ENCODE peak calls at places on chromosome 7, in ten cellular contexts. One of them, this sample, is unnamed.
A peak's percentile ranks its signal among the peaks of the same experiment; 100 is the strongest.

GRCh38 chr7:158771213-158771817 is 58.0 kb downstream of the ESYT2 start:
- DNase-seq in CD8-positive, alpha-beta T cell: no peak
- DNase-seq in nephron progenitor cell: no peak
- DNase-seq in right lobe of liver: no peak
- DNase-seq in HFFc6: no peak
- DNase-seq in glutamatergic neuron: no peak
- DNase-seq in adrenal gland: no peak
- DNase-seq in fibroblast of lung: no peak
- DNase-seq in astrocyte: no peak
- DNase-seq in fibroblast of the aortic adventitia: no peak
- DNase-seq in this sample: no peak

GRCh38 chr7:107206136-107206535 is 37.3 kb downstream of the HBP1 start:
- DNase-seq in right lobe of liver: no peak
- DNase-seq in nephron progenitor cell: no peak
- DNase-seq in HFFc6: no peak
- DNase-seq in glutamatergic neuron: no peak
- DNase-seq in astrocyte: no peak
- DNase-seq in adrenal gland: no peak
- DNase-seq in fibroblast of the aortic adventitia: no peak
- DNase-seq in fibroblast of lung: no peak
- DNase-seq in CD8-positive, alpha-beta T cell: no peak
- DNase-seq in this sample: no peak

GRCh38 chr7:3032256-3032655 is 11.4 kb downstream of the CARD11 start:
- DNase-seq in glutamatergic neuron: no peak
- DNase-seq in fibroblast of lung: no peak
- DNase-seq in adrenal gland: no peak
- DNase-seq in fibroblast of the aortic adventitia: no peak
- DNase-seq in CD8-positive, alpha-beta T cell: no peak
- DNase-seq in right lobe of liver: no peak
- DNase-seq in HFFc6: no peak
- DNase-seq in nephron progenitor cell: no peak
- DNase-seq in astrocyte: no peak
- DNase-seq in this sample: no peak

GRCh38 chr7:74043523-74043951 is 15.6 kb downstream of the ELN start:
- DNase-seq in CD8-positive, alpha-beta T cell: no peak
- DNase-seq in glutamatergic neuron: no peak
- DNase-seq in astrocyte: peak; percentile 50
- DNase-seq in fibroblast of the aortic adventitia: peak; percentile 71
- DNase-seq in adrenal gland: no peak
- DNase-seq in right lobe of liver: no peak
- DNase-seq in fibroblast of lung: no peak
- DNase-seq in nephron progenitor cell: peak; percentile 44
- DNase-seq in HFFc6: peak; percentile 37
- DNase-seq in this sample: no peak

GRCh38 chr7:40881405-40881926 is 746.7 kb downstream of the SUGCT start:
- DNase-seq in adrenal gland: no peak
- DNase-seq in nephron progenitor cell: no peak
- DNase-seq in fibroblast of lung: no peak
- DNase-seq in glutamatergic neuron: no peak
- DNase-seq in fibroblast of the aortic adventitia: no peak
- DNase-seq in astrocyte: no peak
- DNase-seq in right lobe of liver: no peak
- DNase-seq in CD8-positive, alpha-beta T cell: no peak
- DNase-seq in HFFc6: no peak
- DNase-seq in this sample: no peak

GRCh38 chr7:76037310-76037709 is 10.5 kb downstream of the STYXL1 start:
- DNase-seq in fibroblast of the aortic adventitia: peak; percentile 39
- DNase-seq in astrocyte: peak; percentile 52
- DNase-seq in adrenal gland: peak; percentile 76
- DNase-seq in right lobe of liver: no peak
- DNase-seq in HFFc6: peak; percentile 83
- DNase-seq in CD8-positive, alpha-beta T cell: no peak
- DNase-seq in glutamatergic neuron: no peak
- DNase-seq in nephron progenitor cell: no peak
- DNase-seq in fibroblast of lung: peak; percentile 33
- DNase-seq in this sample: no peak

GRCh38 chr7:27641576-27642230 is 21.0 kb downstream of the HIBADH start:
- DNase-seq in CD8-positive, alpha-beta T cell: no peak
- DNase-seq in fibroblast of lung: no peak
- DNase-seq in right lobe of liver: no peak
- DNase-seq in adrenal gland: no peak
- DNase-seq in HFFc6: no peak
- DNase-seq in astrocyte: no peak
- DNase-seq in glutamatergic neuron: no peak
- DNase-seq in fibroblast of the aortic adventitia: peak; percentile 28
- DNase-seq in nephron progenitor cell: no peak
- DNase-seq in this sample: no peak

GRCh38 chr7:22351329-22351692 is 5.6 kb downstream of the RAPGEF5 start:
- DNase-seq in astrocyte: no peak
- DNase-seq in HFFc6: no peak
- DNase-seq in CD8-positive, alpha-beta T cell: no peak
- DNase-seq in fibroblast of the aortic adventitia: no peak
- DNase-seq in glutamatergic neuron: no peak
- DNase-seq in fibroblast of lung: no peak
- DNase-seq in adrenal gland: no peak
- DNase-seq in right lobe of liver: no peak
- DNase-seq in nephron progenitor cell: no peak
- DNase-seq in this sample: peak; percentile 87

GRCh38 chr7:23662124-23662982 is 17.6 kb upstream of the FAM221A start:
- DNase-seq in fibroblast of the aortic adventitia: peak; percentile 54
- DNase-seq in CD8-positive, alpha-beta T cell: no peak
- DNase-seq in adrenal gland: no peak
- DNase-seq in astrocyte: peak; percentile 59
- DNase-seq in fibroblast of lung: no peak
- DNase-seq in right lobe of liver: no peak
- DNase-seq in HFFc6: no peak
- DNase-seq in glutamatergic neuron: no peak
- DNase-seq in nephron progenitor cell: no peak
- DNase-seq in this sample: no peak

GRCh38 chr7:249979-250378 is 40.0 kb upstream of the FOXL3 start:
- DNase-seq in right lobe of liver: no peak
- DNase-seq in HFFc6: no peak
- DNase-seq in nephron progenitor cell: no peak
- DNase-seq in glutamatergic neuron: no peak
- DNase-seq in fibroblast of lung: no peak
- DNase-seq in CD8-positive, alpha-beta T cell: no peak
- DNase-seq in fibroblast of the aortic adventitia: no peak
- DNase-seq in adrenal gland: no peak
- DNase-seq in astrocyte: no peak
- DNase-seq in this sample: no peak

GRCh38 chr7:82507365-82507975 is 63.9 kb upstream of the CACNA2D1 start:
- DNase-seq in nephron progenitor cell: no peak
- DNase-seq in fibroblast of the aortic adventitia: no peak
- DNase-seq in adrenal gland: no peak
- DNase-seq in HFFc6: no peak
- DNase-seq in glutamatergic neuron: no peak
- DNase-seq in right lobe of liver: no peak
- DNase-seq in astrocyte: no peak
- DNase-seq in CD8-positive, alpha-beta T cell: no peak
- DNase-seq in fibroblast of lung: no peak
- DNase-seq in this sample: no peak
- TF ChIP-seq CTCF in nephron progenitor cell: no peak
- TF ChIP-seq CTCF in fibroblast of the aortic adventitia: no peak
- TF ChIP-seq CTCF in adrenal gland: no peak
- TF ChIP-seq CTCF in HFFc6: no peak
- TF ChIP-seq CTCF in glutamatergic neuron: no peak
- TF ChIP-seq CTCF in right lobe of liver: no peak
- TF ChIP-seq CTCF in astrocyte: no peak
- TF ChIP-seq CTCF in CD8-positive, alpha-beta T cell: no peak
- TF ChIP-seq CTCF in fibroblast of lung: no peak
- TF ChIP-seq CTCF in this sample: no peak

GRCh38 chr7:13278020-13278419 is 590.6 kb downstream of the ARL4A start:
- DNase-seq in right lobe of liver: no peak
- DNase-seq in astrocyte: no peak
- DNase-seq in fibroblast of the aortic adventitia: no peak
- DNase-seq in HFFc6: no peak
- DNase-seq in glutamatergic neuron: no peak
- DNase-seq in adrenal gland: no peak
- DNase-seq in fibroblast of lung: no peak
- DNase-seq in nephron progenitor cell: no peak
- DNase-seq in CD8-positive, alpha-beta T cell: no peak
- DNase-seq in this sample: no peak

GRCh38 chr7:13286916-13287315 is 599.5 kb downstream of the ARL4A start:
- DNase-seq in CD8-positive, alpha-beta T cell: no peak
- DNase-seq in nephron progenitor cell: no peak
- DNase-seq in astrocyte: peak; percentile 31
- DNase-seq in HFFc6: no peak
- DNase-seq in fibroblast of lung: no peak
- DNase-seq in fibroblast of the aortic adventitia: no peak
- DNase-seq in glutamatergic neuron: no peak
- DNase-seq in adrenal gland: no peak
- DNase-seq in right lobe of liver: no peak
- DNase-seq in this sample: no peak

GRCh38 chr7:13279854-13280435 is 592.5 kb downstream of the ARL4A start:
- DNase-seq in adrenal gland: no peak
- DNase-seq in right lobe of liver: no peak
- DNase-seq in nephron progenitor cell: no peak
- DNase-seq in CD8-positive, alpha-beta T cell: no peak
- DNase-seq in astrocyte: no peak
- DNase-seq in HFFc6: no peak
- DNase-seq in fibroblast of the aortic adventitia: peak; percentile 57
- DNase-seq in glutamatergic neuron: no peak
- DNase-seq in fibroblast of lung: peak; percentile 55
- DNase-seq in this sample: peak; percentile 14

GRCh38 chr7:13276977-13277376 is 589.5 kb downstream of the ARL4A start:
- DNase-seq in fibroblast of lung: peak; percentile 30
- DNase-seq in HFFc6: peak; percentile 5
- DNase-seq in nephron progenitor cell: no peak
- DNase-seq in glutamatergic neuron: no peak
- DNase-seq in CD8-positive, alpha-beta T cell: no peak
- DNase-seq in astrocyte: no peak
- DNase-seq in right lobe of liver: no peak
- DNase-seq in fibroblast of the aortic adventitia: peak; percentile 18
- DNase-seq in adrenal gland: no peak
- DNase-seq in this sample: no peak

DNA sequence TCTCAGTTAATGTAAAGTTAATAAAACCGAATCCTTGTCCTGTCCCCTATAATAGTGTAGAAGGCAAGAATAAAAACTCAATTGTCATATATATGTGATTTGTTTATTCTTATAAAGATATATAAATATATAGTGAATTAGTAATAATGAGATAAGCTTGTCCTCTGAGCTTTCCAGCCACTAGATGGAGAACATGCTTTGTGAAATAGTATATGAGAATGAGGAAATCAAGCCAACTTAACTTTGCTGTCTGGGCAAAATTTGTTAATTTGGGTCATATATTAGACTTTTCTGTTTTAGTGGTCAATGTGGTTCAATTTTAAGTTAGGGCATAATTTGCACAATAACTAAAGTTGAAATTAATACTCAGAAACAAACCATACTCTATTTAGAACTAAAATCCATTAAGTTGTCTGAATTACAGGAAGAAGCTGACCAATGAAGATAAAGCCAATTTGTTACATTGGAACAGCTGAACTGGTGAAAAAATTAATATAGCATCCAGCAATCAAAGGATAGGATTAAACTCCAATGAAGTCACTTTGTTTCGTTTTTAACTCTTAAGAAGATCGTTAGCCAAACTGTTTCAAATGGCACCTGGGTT is 595.0 kb downstream of the ARL4A start:
- DNase-seq in right lobe of liver: no peak
- DNase-seq in fibroblast of lung: peak; percentile 76
- DNase-seq in nephron progenitor cell: no peak
- DNase-seq in astrocyte: peak; percentile 27
- DNase-seq in CD8-positive, alpha-beta T cell: no peak
- DNase-seq in adrenal gland: no peak
- DNase-seq in fibroblast of the aortic adventitia: peak; percentile 59
- DNase-seq in glutamatergic neuron: no peak
- DNase-seq in HFFc6: peak; percentile 47
- DNase-seq in this sample: peak; percentile 37
- TF ChIP-seq CTCF in right lobe of liver: peak; percentile 8
- TF ChIP-seq CTCF in fibroblast of lung: peak; percentile 42
- TF ChIP-seq CTCF in nephron progenitor cell: peak; percentile 21
- TF ChIP-seq CTCF in astrocyte: peak; percentile 41
- TF ChIP-seq CTCF in CD8-positive, alpha-beta T cell: no peak
- TF ChIP-seq CTCF in adrenal gland: peak; percentile 20
- TF ChIP-seq CTCF in fibroblast of the aortic adventitia: peak; percentile 55
- TF ChIP-seq CTCF in glutamatergic neuron: peak; percentile 38
- TF ChIP-seq CTCF in HFFc6: peak; percentile 77
- TF ChIP-seq CTCF in this sample: peak; percentile 41

GRCh38 chr7:150824379-150825177 is 24.0 kb downstream of the TMEM176A start:
- DNase-seq in HFFc6: no peak
- DNase-seq in glutamatergic neuron: no peak
- DNase-seq in fibroblast of lung: no peak
- DNase-seq in nephron progenitor cell: no peak
- DNase-seq in CD8-positive, alpha-beta T cell: no peak
- DNase-seq in fibroblast of the aortic adventitia: no peak
- DNase-seq in adrenal gland: no peak
- DNase-seq in right lobe of liver: peak; percentile 73
- DNase-seq in astrocyte: no peak
- DNase-seq in this sample: peak; percentile 4
- TF ChIP-seq CTCF in HFFc6: no peak
- TF ChIP-seq CTCF in glutamatergic neuron: no peak
- TF ChIP-seq CTCF in fibroblast of lung: no peak
- TF ChIP-seq CTCF in nephron progenitor cell: no peak
- TF ChIP-seq CTCF in CD8-positive, alpha-beta T cell: no peak
- TF ChIP-seq CTCF in fibroblast of the aortic adventitia: no peak
- TF ChIP-seq CTCF in adrenal gland: no peak
- TF ChIP-seq CTCF in right lobe of liver: peak; percentile 30
- TF ChIP-seq CTCF in astrocyte: no peak
- TF ChIP-seq CTCF in this sample: no peak

GRCh38 chr7:117793496-117793895 is 79.7 kb downstream of the CTTNBP2 start:
- DNase-seq in nephron progenitor cell: no peak
- DNase-seq in CD8-positive, alpha-beta T cell: no peak
- DNase-seq in fibroblast of lung: no peak
- DNase-seq in glutamatergic neuron: no peak
- DNase-seq in astrocyte: no peak
- DNase-seq in right lobe of liver: no peak
- DNase-seq in fibroblast of the aortic adventitia: no peak
- DNase-seq in HFFc6: no peak
- DNase-seq in adrenal gland: no peak
- DNase-seq in this sample: no peak

GRCh38 chr7:117790251-117790650 is 83.0 kb downstream of the CTTNBP2 start:
- DNase-seq in astrocyte: no peak
- DNase-seq in nephron progenitor cell: no peak
- DNase-seq in fibroblast of the aortic adventitia: no peak
- DNase-seq in CD8-positive, alpha-beta T cell: no peak
- DNase-seq in adrenal gland: no peak
- DNase-seq in right lobe of liver: no peak
- DNase-seq in fibroblast of lung: no peak
- DNase-seq in glutamatergic neuron: no peak
- DNase-seq in HFFc6: no peak
- DNase-seq in this sample: no peak

GRCh38 chr7:117796889-117797288 is 76.4 kb downstream of the CTTNBP2 start:
- DNase-seq in adrenal gland: no peak
- DNase-seq in right lobe of liver: no peak
- DNase-seq in CD8-positive, alpha-beta T cell: no peak
- DNase-seq in nephron progenitor cell: no peak
- DNase-seq in fibroblast of the aortic adventitia: no peak
- DNase-seq in fibroblast of lung: no peak
- DNase-seq in HFFc6: no peak
- DNase-seq in glutamatergic neuron: no peak
- DNase-seq in astrocyte: no peak
- DNase-seq in this sample: no peak

GRCh38 chr7:117790731-117791130 is 82.5 kb downstream of the CTTNBP2 start:
- DNase-seq in CD8-positive, alpha-beta T cell: no peak
- DNase-seq in nephron progenitor cell: no peak
- DNase-seq in adrenal gland: no peak
- DNase-seq in HFFc6: no peak
- DNase-seq in astrocyte: no peak
- DNase-seq in fibroblast of the aortic adventitia: no peak
- DNase-seq in fibroblast of lung: no peak
- DNase-seq in right lobe of liver: no peak
- DNase-seq in glutamatergic neuron: no peak
- DNase-seq in this sample: no peak

GRCh38 chr7:117791877-117792780 is 81.1 kb downstream of the CTTNBP2 start:
- DNase-seq in CD8-positive, alpha-beta T cell: no peak
- DNase-seq in right lobe of liver: no peak
- DNase-seq in adrenal gland: no peak
- DNase-seq in nephron progenitor cell: no peak
- DNase-seq in astrocyte: no peak
- DNase-seq in fibroblast of lung: no peak
- DNase-seq in glutamatergic neuron: no peak
- DNase-seq in fibroblast of the aortic adventitia: no peak
- DNase-seq in HFFc6: no peak
- DNase-seq in this sample: no peak
- TF ChIP-seq CTCF in CD8-positive, alpha-beta T cell: no peak
- TF ChIP-seq CTCF in right lobe of liver: no peak
- TF ChIP-seq CTCF in adrenal gland: no peak
- TF ChIP-seq CTCF in nephron progenitor cell: no peak
- TF ChIP-seq CTCF in astrocyte: no peak
- TF ChIP-seq CTCF in fibroblast of lung: no peak
- TF ChIP-seq CTCF in glutamatergic neuron: no peak
- TF ChIP-seq CTCF in fibroblast of the aortic adventitia: no peak
- TF ChIP-seq CTCF in HFFc6: no peak
- TF ChIP-seq CTCF in this sample: no peak